ENCODE peak calls at places on chromosomes 5 and 9, in eight cellular contexts. One of them, this sample, is unnamed.

GRCh38 chr5:28707706-28708105 is 1669.3 kb upstream of the CDH9 start:
- DNase-seq in kidney epithelial cell: no peak
- DNase-seq in cardiac fibroblast: no peak
- DNase-seq in AG09309: no peak
- DNase-seq in breast epithelium: no peak
- DNase-seq in fibroblast of lung: no peak
- DNase-seq in mammary epithelial cell: peak; percentile 11
- DNase-seq in aorta: no peak
- DNase-seq in this sample: no peak

GRCh38 chr5:88667187-88668141 is 215.5 kb downstream of the MEF2C start:
- DNase-seq in cardiac fibroblast: no peak
- DNase-seq in fibroblast of lung: no peak
- DNase-seq in AG09309: no peak
- DNase-seq in breast epithelium: no peak
- DNase-seq in mammary epithelial cell: no peak
- DNase-seq in kidney epithelial cell: no peak
- DNase-seq in aorta: no peak
- DNase-seq in this sample: no peak

GRCh38 chr9:110875275-110875674 is 163.0 kb downstream of the LPAR1 start:
- DNase-seq in AG09309: no peak
- DNase-seq in cardiac fibroblast: no peak
- DNase-seq in kidney epithelial cell: no peak
- DNase-seq in mammary epithelial cell: no peak
- DNase-seq in aorta: peak; percentile 86
- DNase-seq in fibroblast of lung: no peak
- DNase-seq in breast epithelium: no peak
- DNase-seq in this sample: no peak

GRCh38 chr5:76500633-76501393 is 97.7 kb downstream of the IQGAP2 start:
- DNase-seq in AG09309: no peak
- DNase-seq in fibroblast of lung: peak; percentile 67
- DNase-seq in mammary epithelial cell: no peak
- DNase-seq in breast epithelium: no peak
- DNase-seq in aorta: no peak
- DNase-seq in cardiac fibroblast: no peak
- DNase-seq in kidney epithelial cell: no peak
- DNase-seq in this sample: no peak

GRCh38 chr5:60959156-60959555 is 14.2 kb downstream of the NDUFAF2 start:
- DNase-seq in cardiac fibroblast: peak; percentile 62
- DNase-seq in mammary epithelial cell: peak; percentile 14
- DNase-seq in fibroblast of lung: peak; percentile 58
- DNase-seq in AG09309: no peak
- DNase-seq in breast epithelium: no peak
- DNase-seq in aorta: no peak
- DNase-seq in kidney epithelial cell: no peak
- DNase-seq in this sample: no peak

GRCh38 chr5:168312606-168313297 is 21.3 kb downstream of the WWC1 start:
- DNase-seq in aorta: no peak
- DNase-seq in kidney epithelial cell: no peak
- DNase-seq in mammary epithelial cell: no peak
- DNase-seq in fibroblast of lung: no peak
- DNase-seq in cardiac fibroblast: no peak
- DNase-seq in AG09309: no peak
- DNase-seq in breast epithelium: no peak
- DNase-seq in this sample: no peak

GRCh38 chr5:142576804-142577203 is 109.1 kb downstream of the FGF1 start:
- DNase-seq in breast epithelium: no peak
- DNase-seq in cardiac fibroblast: no peak
- DNase-seq in aorta: no peak
- DNase-seq in kidney epithelial cell: no peak
- DNase-seq in fibroblast of lung: no peak
- DNase-seq in mammary epithelial cell: no peak
- DNase-seq in AG09309: no peak
- DNase-seq in this sample: no peak

GRCh38 chr9:72592501-72593403 is 71.3 kb downstream of the TMC1 start:
- DNase-seq in fibroblast of lung: peak; percentile 80
- DNase-seq in AG09309: no peak
- DNase-seq in breast epithelium: no peak
- DNase-seq in cardiac fibroblast: peak; percentile 78
- DNase-seq in kidney epithelial cell: no peak
- DNase-seq in aorta: no peak
- DNase-seq in mammary epithelial cell: peak; percentile 46
- DNase-seq in this sample: no peak

GRCh38 chr9:26129216-26129615 is 451.0 kb upstream of the TUSC1 start:
- DNase-seq in breast epithelium: no peak
- DNase-seq in AG09309: peak; percentile 5
- DNase-seq in cardiac fibroblast: peak; percentile 77
- DNase-seq in kidney epithelial cell: no peak
- DNase-seq in fibroblast of lung: no peak
- DNase-seq in mammary epithelial cell: no peak
- DNase-seq in aorta: no peak
- DNase-seq in this sample: no peak

GRCh38 chr9:121455527-121456239 is 44.0 kb downstream of the GGTA1 start:
- DNase-seq in mammary epithelial cell: no peak
- DNase-seq in cardiac fibroblast: no peak
- DNase-seq in AG09309: no peak
- DNase-seq in aorta: no peak
- DNase-seq in fibroblast of lung: no peak
- DNase-seq in breast epithelium: no peak
- DNase-seq in kidney epithelial cell: no peak
- DNase-seq in this sample: no peak

GRCh38 chr5:147310059-147310704 is 75.4 kb downstream of the STK32A start:
- DNase-seq in aorta: peak; percentile 87
- DNase-seq in mammary epithelial cell: peak; percentile 83
- DNase-seq in cardiac fibroblast: peak; percentile 72
- DNase-seq in fibroblast of lung: peak; percentile 22
- DNase-seq in AG09309: peak; percentile 7
- DNase-seq in kidney epithelial cell: peak; percentile 77
- DNase-seq in breast epithelium: peak; percentile 50
- DNase-seq in this sample: no peak

GRCh38 chr9:2623046-2623865 is 1.7 kb downstream of the VLDLR start:
- DNase-seq in mammary epithelial cell: peak; percentile 66
- DNase-seq in AG09309: no peak
- DNase-seq in fibroblast of lung: peak; percentile 59
- DNase-seq in cardiac fibroblast: peak; percentile 52
- DNase-seq in kidney epithelial cell: peak; percentile 89
- DNase-seq in breast epithelium: peak; percentile 22
- DNase-seq in aorta: peak; percentile 66
- DNase-seq in this sample: no peak

GRCh38 chr9:13719981-13720380 is 440.5 kb upstream of the MPDZ start:
- DNase-seq in fibroblast of lung: peak; percentile 85
- DNase-seq in aorta: no peak
- DNase-seq in kidney epithelial cell: no peak
- DNase-seq in mammary epithelial cell: peak; percentile 84
- DNase-seq in AG09309: no peak
- DNase-seq in cardiac fibroblast: peak; percentile 93
- DNase-seq in breast epithelium: no peak
- DNase-seq in this sample: no peak

GRCh38 chr9:127142931-127143464 is 20.6 kb upstream of the ANGPTL2 start:
- DNase-seq in cardiac fibroblast: no peak
- DNase-seq in mammary epithelial cell: no peak
- DNase-seq in AG09309: no peak
- DNase-seq in aorta: no peak
- DNase-seq in breast epithelium: peak; percentile 4
- DNase-seq in kidney epithelial cell: no peak
- DNase-seq in fibroblast of lung: no peak
- DNase-seq in this sample: no peak

GRCh38 chr9:107707419-107707837 is 217.9 kb upstream of the KLF4 start:
- DNase-seq in breast epithelium: no peak
- DNase-seq in aorta: no peak
- DNase-seq in cardiac fibroblast: peak; percentile 96
- DNase-seq in fibroblast of lung: peak; percentile 98
- DNase-seq in mammary epithelial cell: peak; percentile 92
- DNase-seq in AG09309: peak; percentile 81
- DNase-seq in kidney epithelial cell: peak; percentile 88
- DNase-seq in this sample: no peak

GRCh38 chr5:15069407-15069905 is 197.9 kb upstream of the ANKH start:
- DNase-seq in mammary epithelial cell: peak; percentile 11
- DNase-seq in breast epithelium: no peak
- DNase-seq in fibroblast of lung: no peak
- DNase-seq in cardiac fibroblast: peak; percentile 2
- DNase-seq in kidney epithelial cell: no peak
- DNase-seq in AG09309: no peak
- DNase-seq in aorta: no peak
- DNase-seq in this sample: no peak

GRCh38 chr9:32508728-32509127 is 17.3 kb downstream of the RIGI start:
- DNase-seq in mammary epithelial cell: no peak
- DNase-seq in fibroblast of lung: no peak
- DNase-seq in breast epithelium: no peak
- DNase-seq in aorta: no peak
- DNase-seq in cardiac fibroblast: no peak
- DNase-seq in AG09309: no peak
- DNase-seq in kidney epithelial cell: no peak
- DNase-seq in this sample: no peak

GRCh38 chr9:124760719-124761118 is 10.4 kb downstream of the NR6A1 start:
- DNase-seq in aorta: no peak
- DNase-seq in AG09309: no peak
- DNase-seq in fibroblast of lung: no peak
- DNase-seq in breast epithelium: no peak
- DNase-seq in cardiac fibroblast: no peak
- DNase-seq in kidney epithelial cell: no peak
- DNase-seq in mammary epithelial cell: no peak
- DNase-seq in this sample: no peak

GRCh38 chr5:175513726-175514125 is 35.4 kb downstream of the SFXN1 start:
- DNase-seq in AG09309: no peak
- DNase-seq in aorta: no peak
- DNase-seq in breast epithelium: no peak
- DNase-seq in fibroblast of lung: no peak
- DNase-seq in mammary epithelial cell: no peak
- DNase-seq in cardiac fibroblast: no peak
- DNase-seq in kidney epithelial cell: no peak
- DNase-seq in this sample: no peak

GRCh38 chr9:132591244-132591643 is 8.8 kb downstream of the BARHL1 start:
- DNase-seq in mammary epithelial cell: no peak
- DNase-seq in fibroblast of lung: no peak
- DNase-seq in kidney epithelial cell: no peak
- DNase-seq in aorta: no peak
- DNase-seq in cardiac fibroblast: no peak
- DNase-seq in breast epithelium: no peak
- DNase-seq in AG09309: no peak
- DNase-seq in this sample: no peak
- H3K4me3 ChIP-seq in mammary epithelial cell: no peak overlapping the region
- H3K4me3 ChIP-seq in fibroblast of lung: no peak overlapping the region
- H3K4me3 ChIP-seq in kidney epithelial cell: no peak overlapping the region
- H3K4me3 ChIP-seq in aorta: no peak overlapping the region
- H3K4me3 ChIP-seq in cardiac fibroblast: no peak overlapping the region
- H3K4me3 ChIP-seq in breast epithelium: no peak overlapping the region
- H3K4me3 ChIP-seq in AG09309: no peak overlapping the region
- H3K4me3 ChIP-seq in this sample: no peak overlapping the region

GRCh38 chr5:137037848-137038247 is 461.3 kb downstream of the SPOCK1 start:
- DNase-seq in breast epithelium: no peak
- DNase-seq in mammary epithelial cell: no peak
- DNase-seq in AG09309: no peak
- DNase-seq in aorta: no peak
- DNase-seq in cardiac fibroblast: no peak
- DNase-seq in kidney epithelial cell: no peak
- DNase-seq in fibroblast of lung: no peak
- DNase-seq in this sample: no peak
- H3K4me3 ChIP-seq in breast epithelium: no peak overlapping the region
- H3K4me3 ChIP-seq in mammary epithelial cell: no peak overlapping the region
- H3K4me3 ChIP-seq in AG09309: no peak overlapping the region
- H3K4me3 ChIP-seq in aorta: no peak overlapping the region
- H3K4me3 ChIP-seq in cardiac fibroblast: no peak overlapping the region
- H3K4me3 ChIP-seq in kidney epithelial cell: no peak overlapping the region
- H3K4me3 ChIP-seq in fibroblast of lung: no peak overlapping the region
- H3K4me3 ChIP-seq in this sample: no peak overlapping the region

GRCh38 chr5:181170237-181170830 is 22.9 kb downstream of the OR2V2 start:
- DNase-seq in aorta: no peak
- DNase-seq in mammary epithelial cell: no peak
- DNase-seq in cardiac fibroblast: no peak
- DNase-seq in breast epithelium: no peak
- DNase-seq in kidney epithelial cell: no peak
- DNase-seq in AG09309: no peak
- DNase-seq in fibroblast of lung: no peak
- DNase-seq in this sample: no peak

GRCh38 chr5:181173420-181174342 is 26.3 kb downstream of the OR2V2 start:
- DNase-seq in mammary epithelial cell: peak; percentile 95
- DNase-seq in fibroblast of lung: no peak
- DNase-seq in aorta: peak; percentile 27
- DNase-seq in AG09309: no peak
- DNase-seq in breast epithelium: no peak
- DNase-seq in kidney epithelial cell: no peak
- DNase-seq in cardiac fibroblast: peak; percentile 94
- DNase-seq in this sample: no peak

GRCh38 chr5:181170996-181171395 is 23.6 kb downstream of the OR2V2 start:
- DNase-seq in fibroblast of lung: no peak
- DNase-seq in kidney epithelial cell: peak; percentile 69
- DNase-seq in aorta: no peak
- DNase-seq in cardiac fibroblast: no peak
- DNase-seq in mammary epithelial cell: no peak
- DNase-seq in AG09309: peak; percentile 71
- DNase-seq in breast epithelium: no peak
- DNase-seq in this sample: no peak

GRCh38 chr5:181171782-181172181 is 24.4 kb downstream of the OR2V2 start:
- DNase-seq in kidney epithelial cell: no peak
- DNase-seq in breast epithelium: no peak
- DNase-seq in aorta: peak; percentile 12
- DNase-seq in cardiac fibroblast: no peak
- DNase-seq in fibroblast of lung: no peak
- DNase-seq in mammary epithelial cell: no peak
- DNase-seq in AG09309: no peak
- DNase-seq in this sample: no peak

GRCh38 chr5:181173027-181173419 is 25.6 kb downstream of the OR2V2 start:
- DNase-seq in kidney epithelial cell: no peak
- DNase-seq in aorta: no peak
- DNase-seq in breast epithelium: no peak
- DNase-seq in cardiac fibroblast: no peak
- DNase-seq in mammary epithelial cell: no peak
- DNase-seq in AG09309: no peak
- DNase-seq in fibroblast of lung: no peak
- DNase-seq in this sample: no peak
- H3K4me3 ChIP-seq in kidney epithelial cell: peak overlapping the region; percentile 21
- H3K4me3 ChIP-seq in aorta: no peak overlapping the region
- H3K4me3 ChIP-seq in breast epithelium: peak overlapping the region; percentile 12
- H3K4me3 ChIP-seq in cardiac fibroblast: no peak overlapping the region
- H3K4me3 ChIP-seq in mammary epithelial cell: peak overlapping the region; percentile 37
- H3K4me3 ChIP-seq in AG09309: no peak overlapping the region
- H3K4me3 ChIP-seq in fibroblast of lung: no peak overlapping the region
- H3K4me3 ChIP-seq in this sample: no peak overlapping the region

DNA sequence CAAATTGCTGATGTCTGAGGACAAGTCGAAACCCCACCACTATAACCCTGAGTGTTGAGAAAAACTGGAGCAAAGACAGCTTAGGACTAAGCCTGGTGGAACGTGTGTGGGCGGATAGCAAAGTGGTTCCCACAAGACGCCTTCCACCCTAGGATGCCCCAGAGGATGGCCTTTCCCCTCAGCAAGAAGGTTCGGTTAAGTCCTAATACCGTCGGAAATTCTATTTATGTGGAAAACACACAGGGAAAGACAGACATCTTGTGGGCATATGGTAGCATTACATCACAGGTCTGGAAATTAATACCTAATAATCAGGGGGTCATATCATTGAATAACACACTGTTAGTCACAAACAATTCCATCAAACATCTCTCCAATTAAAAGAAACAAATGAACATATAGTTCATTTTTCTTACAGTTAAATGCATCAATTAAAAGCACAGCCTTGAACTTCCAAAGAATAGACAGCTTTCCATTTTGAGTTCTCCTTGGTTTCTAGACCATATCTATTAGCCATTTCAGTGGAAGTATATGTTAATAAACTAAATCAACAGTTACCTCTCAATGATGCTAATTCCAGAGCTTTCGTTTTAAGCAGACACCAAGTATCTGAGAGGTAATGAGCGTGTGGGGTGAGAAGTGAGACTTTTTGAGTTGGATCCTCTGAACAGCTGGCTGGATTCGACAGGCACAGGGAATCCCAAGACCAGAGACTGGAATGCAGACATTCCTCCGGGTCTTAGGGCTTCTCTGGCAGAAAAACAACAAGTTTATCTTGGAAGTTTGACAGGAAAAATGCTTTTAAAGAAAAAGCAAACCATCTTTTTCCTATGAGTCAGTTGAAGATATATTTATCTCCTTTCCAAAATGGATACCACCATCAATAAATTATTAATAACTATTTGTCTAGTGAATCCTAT is 2.9 kb upstream of the ICE1 start:
- DNase-seq in AG09309: peak; percentile 76
- DNase-seq in aorta: no peak
- DNase-seq in fibroblast of lung: peak; percentile 76
- DNase-seq in kidney epithelial cell: no peak
- DNase-seq in cardiac fibroblast: peak; percentile 80
- DNase-seq in breast epithelium: no peak
- DNase-seq in mammary epithelial cell: peak; percentile 53
- DNase-seq in this sample: no peak
- H3K4me3 ChIP-seq in AG09309: no peak overlapping the region
- H3K4me3 ChIP-seq in aorta: no peak overlapping the region
- H3K4me3 ChIP-seq in fibroblast of lung: no peak overlapping the region
- H3K4me3 ChIP-seq in kidney epithelial cell: no peak overlapping the region
- H3K4me3 ChIP-seq in cardiac fibroblast: no peak overlapping the region
- H3K4me3 ChIP-seq in breast epithelium: no peak overlapping the region
- H3K4me3 ChIP-seq in mammary epithelial cell: no peak overlapping the region
- H3K4me3 ChIP-seq in this sample: no peak overlapping the region

This sample was measured in vagina.